ENCODE peak calls at places on chromosomes 7 and 10, in nine cellular contexts. P is PC-3, C is GM23248, G is GM23338, A is neural progenitor cell, O is MM.1S, I is HCT116, Q is OCI-LY7, E is SK-N-SH. R is an unnamed sample.

GRCh38 chr7:134792968-134793367 is 13.5 kb downstream of the CALD1 start:
- DNase-seq in O (no peak), A (no peak), Q (no peak), I (no peak), C (peak; percentile 60), P (no peak), E (no peak), G (no peak), R (no peak)

GRCh38 chr10:103800110-103800509 is 55.3 kb downstream of the SH3PXD2A start:
- DNase-seq in A (no peak), E (no peak), C (no peak), Q (no peak), O (no peak), G (no peak), I (no peak), P (no peak), R (no peak)

GRCh38 chr10:123150986-123151738 is 3.0 kb upstream of the BUB3 start:
- DNase-seq in G (peak; percentile 89), I (no peak), O (no peak), P (no peak), Q (no peak), A (peak; percentile 71), E (peak; percentile 52), C (peak; percentile 38), R (no peak)

GRCh38 chr7:105916603-105917002 is 40.2 kb upstream of the ATXN7L1 start:
- DNase-seq in C (peak; percentile 72), O (no peak), A (no peak), I (no peak), E (no peak), Q (no peak), G (no peak), P (peak; percentile 33), R (no peak)

GRCh38 chr10:78175444-78175843 is 141.8 kb downstream of the RPS24 start:
- DNase-seq in I (no peak), C (peak; percentile 32), E (no peak), A (no peak), G (no peak), O (no peak), P (no peak), Q (no peak), R (no peak)

GRCh38 chr7:151883872-151884271 is 7.0 kb upstream of the PRKAG2 start:
- DNase-seq in Q (no peak), P (no peak), O (no peak), G (no peak), I (no peak), C (no peak), E (no peak), A (no peak), R (no peak)

GRCh38 chr10:47354162-47354561 is 6.0 kb downstream of the RBP3 start:
- DNase-seq in E (no peak), Q (no peak), I (no peak), O (no peak), A (no peak), G (no peak), P (peak; percentile 29), C (peak; percentile 15), R (peak; percentile 53)

GRCh38 chr7:131057524-131058065 is 270.1 kb upstream of the MKLN1 start:
- DNase-seq in A (no peak), P (no peak), I (no peak), Q (peak; percentile 49), O (peak; percentile 52), G (no peak), C (no peak), E (no peak), R (no peak)

GRCh38 chr7:101816499-101817030 is 861 bp upstream of the CUX1 start:
- DNase-seq in A (peak; percentile 86), I (no peak), P (peak; percentile 43), E (peak; percentile 89), Q (peak; percentile 60), C (peak; percentile 73), O (peak; percentile 48), G (no peak), R (peak; percentile 80)

GRCh38 chr10:5622586-5622985 is 43.8 kb downstream of the ASB13 start:
- DNase-seq in G (no peak), O (no peak), I (no peak), E (no peak), C (peak; percentile 70), P (peak; percentile 25), Q (no peak), A (no peak), R (no peak)

GRCh38 chr7:129799350-129799955 is 153.3 kb downstream of the UBE2H start:
- DNase-seq in A (no peak), G (no peak), C (no peak), O (no peak), Q (no peak), P (no peak), I (no peak), E (peak; percentile 61), R (no peak)

GRCh38 chr10:113753020-113753692 is 1.7 kb downstream of the PLEKHS1 start:
- DNase-seq in O (no peak), A (peak; percentile 6), E (peak; percentile 40), I (no peak), C (no peak), G (peak; percentile 13), Q (no peak), P (peak; percentile 31), R (no peak)

GRCh38 chr7:12369072-12369471 is 34.6 kb downstream of the VWDE start:
- DNase-seq in C (no peak), E (no peak), I (no peak), P (no peak), A (peak; percentile 7), G (no peak), O (no peak), Q (no peak), R (no peak)

GRCh38 chr7:12370249-12370648 is 33.4 kb downstream of the VWDE start:
- DNase-seq in I (no peak), C (no peak), A (no peak), P (no peak), E (peak; percentile 34), O (no peak), G (no peak), Q (no peak), R (no peak)

GRCh38 chr7:12373580-12374263 is 29.9 kb downstream of the VWDE start:
- DNase-seq in G (no peak), P (no peak), C (no peak), E (no peak), I (no peak), O (no peak), A (no peak), Q (no peak), R (no peak)

GRCh38 chr7:12369700-12370099 is 34.0 kb downstream of the VWDE start:
- DNase-seq in C (no peak), Q (no peak), A (no peak), O (no peak), P (no peak), G (no peak), I (no peak), E (no peak), R (no peak)
- TF ChIP-seq EZH2phosphoT487 in C (no peak), Q (no peak), A (no peak), O (no peak), P (no peak), G (no peak), I (no peak), E (no peak), R (no peak)

GRCh38 chr10:87578799-87579401 is 74.2 kb downstream of the MINPP1 start:
- DNase-seq in G (no peak), A (peak; percentile 7), C (peak; percentile 38), I (no peak), O (no peak), E (no peak), Q (no peak), P (peak; percentile 55), R (peak; percentile 25)
- TF ChIP-seq EZH2phosphoT487 in G (no peak), A (no peak), C (no peak), I (no peak), O (no peak), E (no peak), Q (no peak), P (no peak), R (no peak)

GRCh38 chr10:25555865-25556264 is 378.2 kb upstream of the MYO3A start:
- DNase-seq in A (no peak), O (no peak), E (no peak), I (no peak), G (peak; percentile 48), C (no peak), Q (peak; percentile 2), P (no peak), R (no peak)
- TF ChIP-seq EZH2phosphoT487 in A (no peak), O (no peak), E (no peak), I (no peak), G (no peak), C (no peak), Q (no peak), P (no peak), R (no peak)

GRCh38 chr7:79598351-79598750 is 144.9 kb upstream of the MAGI2 start:
- DNase-seq in C (no peak), P (no peak), O (peak; percentile 95), G (no peak), I (no peak), E (no peak), A (no peak), Q (no peak), R (no peak)

GRCh38 chr7:79590571-79591274 is 137.3 kb upstream of the MAGI2 start:
- DNase-seq in G (no peak), O (no peak), I (no peak), P (no peak), C (no peak), A (no peak), E (no peak), Q (no peak), R (no peak)

GRCh38 chr7:79591275-79591623 is 137.8 kb upstream of the MAGI2 start:
- DNase-seq in E (no peak), O (no peak), P (no peak), I (no peak), A (no peak), G (no peak), Q (no peak), C (no peak), R (no peak)

DNA sequence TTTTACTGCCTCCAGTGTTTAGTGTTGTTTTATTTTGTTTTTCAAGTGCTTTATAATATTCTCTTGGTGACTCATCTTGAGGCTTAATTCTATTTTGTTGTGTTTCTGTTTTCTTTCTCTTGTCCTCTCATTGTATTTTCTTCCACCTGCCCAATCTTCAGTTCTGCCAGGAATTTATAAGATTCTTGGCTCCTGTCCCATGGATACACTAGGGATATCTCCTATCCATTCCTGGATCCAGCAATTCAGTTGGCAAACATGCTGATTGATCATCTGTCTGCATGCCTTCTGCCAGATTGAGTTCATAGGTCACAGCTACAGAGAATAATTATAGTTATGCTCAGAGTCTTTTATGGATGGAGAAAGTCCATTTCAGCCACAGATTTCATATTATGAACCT is 140.4 kb upstream of the MAGI2 start:
- DNase-seq in E (no peak), Q (no peak), G (no peak), O (no peak), C (no peak), A (no peak), P (peak; percentile 27), I (no peak), R (no peak)
- TF ChIP-seq EZH2phosphoT487 in E (no peak), Q (no peak), G (no peak), O (no peak), C (no peak), A (no peak), P (no peak), I (no peak), R (no peak)